ENCODE peak calls at places on chromosomes 16 and 17, in eight cellular contexts. P is ascending aorta; K is left lung; Q is DND-41; I is cardiac muscle cell; H is prostate gland; S is effector memory CD4-positive, alpha-beta T cell; W is left ventricle myocardium inferior. C is an unnamed sample. For H3K4me1, the result is how much of the 10 kb centered on the place peaks cover.

GRCh38 chr16:585351-585750 is 4.5 kb upstream of the RAB40C start:
- DNase-seq in P (no peak), I (no peak), W (no peak), S (no peak), H (no peak), Q (no peak), K (no peak), C (no peak)

GRCh38 chr17:31678431-31678830 is 180.6 kb downstream of the COPRS start:
- DNase-seq in H (no peak), P (no peak), I (peak), W (no peak), Q (no peak), S (no peak), K (no peak), C (no peak)

GRCh38 chr17:3724373-3725077 is 822 bp downstream of the HASPIN start:
- DNase-seq in I (no peak), Q (no peak), K (no peak), H (no peak), P (no peak), W (no peak), S (no peak), C (no peak)

GRCh38 chr17:29560306-29560705 is 6.5 kb downstream of the ABHD15 start:
- DNase-seq in W (no peak), S (no peak), K (no peak), H (no peak), I (no peak), Q (no peak), P (no peak), C (no peak)

GRCh38 chr16:26070595-26071170 is 378.9 kb downstream of the HS3ST4 start:
- DNase-seq in S (no peak), Q (no peak), W (no peak), I (no peak), K (no peak), H (no peak), P (no peak), C (no peak)

GRCh38 chr16:70646260-70647241 is at the start of gene IL34:
- DNase-seq in Q (no peak), P (no peak), S (no peak), H (no peak), K (no peak), W (no peak), I (peak), C (no peak)

GRCh38 chr16:72877374-72878028 is 170.4 kb downstream of the ZFHX3 start:
- DNase-seq in H (no peak), Q (peak), P (no peak), K (no peak), S (no peak), I (peak), W (no peak), C (no peak)

GRCh38 chr17:27518048-27518447 is 61.8 kb downstream of the KSR1 start:
- DNase-seq in S (no peak), W (no peak), H (no peak), Q (no peak), K (no peak), I (no peak), P (no peak), C (no peak)

GRCh38 chr16:28537964-28538732 is 626 bp downstream of the NUPR1 start:
- DNase-seq in H (no peak), P (no peak), I (no peak), Q (no peak), W (no peak), K (no peak), S (no peak), C (no peak)

GRCh38 chr16:84391151-84391873 is 23.0 kb downstream of the ATP2C2 start:
- DNase-seq in W (no peak), S (no peak), Q (no peak), I (peak), H (peak), K (no peak), P (no peak), C (no peak)

GRCh38 chr17:22461460-22462145 is 769.3 kb downstream of the KCNJ18 start:
- DNase-seq in K (no peak), S (no peak), Q (peak), H (no peak), I (no peak), P (no peak), W (no peak), C (no peak)

GRCh38 chr16:85148959-85149358 is 36.7 kb upstream of the CIBAR2 start:
- DNase-seq in P (no peak), S (no peak), W (no peak), H (no peak), Q (no peak), K (no peak), I (no peak), C (no peak)

GRCh38 chr16:50065624-50066481 is at the start of gene HEATR3:
- DNase-seq in S (peak), K (peak), P (peak), Q (peak), W (peak), H (peak), I (peak), C (peak)

GRCh38 chr17:77462101-77462500 is 321.3 kb downstream of the SEC14L1 start:
- DNase-seq in K (no peak), P (no peak), W (no peak), S (no peak), Q (peak), I (no peak), H (no peak), C (peak)

GRCh38 chr17:64420143-64420670 is 28.7 kb upstream of the MILR1 start:
- DNase-seq in Q (peak), W (no peak), K (no peak), P (no peak), S (peak), I (peak), H (peak), C (peak)

GRCh38 chr17:17155568-17155967 is 50.6 kb downstream of the PLD6 start:
- DNase-seq in W (no peak), P (no peak), H (no peak), I (no peak), S (no peak), K (no peak), Q (no peak), C (no peak)

GRCh38 chr17:77700165-77700881 is 258.2 kb upstream of the TNRC6C start:
- DNase-seq in Q (no peak), W (no peak), S (no peak), P (no peak), K (no peak), I (no peak), H (no peak), C (no peak)

GRCh38 chr17:13477180-13477611 is 124.5 kb downstream of the HS3ST3A1 start:
- DNase-seq in S (no peak), I (peak), K (no peak), Q (no peak), H (no peak), P (no peak), W (no peak), C (no peak)

GRCh38 chr16:58499615-58500328 is at the start of gene NDRG4:
- DNase-seq in H (no peak), I (peak), Q (no peak), S (peak), W (no peak), K (no peak), P (no peak), C (peak)

GRCh38 chr17:49764559-49765180 is 739 bp upstream of the FAM117A start:
- DNase-seq in Q (no peak), S (no peak), P (no peak), I (no peak), W (no peak), K (no peak), H (no peak), C (no peak)

GRCh38 chr17:14205380-14205779 is 31.3 kb downstream of the CDRT15 start:
- DNase-seq in I (no peak), K (no peak), Q (no peak), S (no peak), H (no peak), W (no peak), P (no peak), C (no peak)

GRCh38 chr17:7570351-7570750 is 8.6 kb downstream of the SENP3 start:
- DNase-seq in I (no peak), W (no peak), K (no peak), H (no peak), P (no peak), Q (no peak), S (no peak), C (no peak)

GRCh38 chr17:36120221-36120620 is 16.6 kb downstream of the CCL4 start:
- DNase-seq in I (no peak), H (no peak), Q (no peak), K (no peak), P (no peak), W (no peak), S (no peak), C (no peak)

GRCh38 chr17:9842057-9842758 is 16.5 kb downstream of the GLP2R start:
- DNase-seq in W (peak), S (no peak), I (peak), Q (no peak), K (peak), P (no peak), H (peak), C (no peak)

GRCh38 chr16:46929378-46930332 is 43.8 kb downstream of the DNAJA2 start:
- DNase-seq in W (peak), P (no peak), K (peak), Q (peak), S (peak), I (peak), H (peak), C (peak)

GRCh38 chr17:43449470-43450202 is 34.1 kb upstream of the DHX8 start:
- DNase-seq in H (peak), P (no peak), Q (no peak), W (no peak), K (no peak), I (no peak), S (no peak), C (no peak)

GRCh38 chr16:64392456-64392855 is 729.4 kb downstream of the CDH11 start:
- DNase-seq in P (no peak), Q (no peak), K (no peak), S (no peak), H (no peak), I (peak), W (no peak), C (no peak)

GRCh38 chr17:65294184-65294719 is 157.1 kb downstream of the RGS9 start:
- DNase-seq in K (peak), I (peak), S (peak), P (no peak), Q (peak), H (peak), W (peak), C (peak)

GRCh38 chr17:7885357-7886226 is 3.0 kb upstream of the CHD3 start:
- DNase-seq in W (peak), S (peak), H (peak), I (peak), P (no peak), Q (peak), K (peak), C (peak)

GRCh38 chr16:17440131-17440530 is 30.6 kb downstream of the XYLT1 start:
- DNase-seq in Q (no peak), P (no peak), I (no peak), K (no peak), S (no peak), W (no peak), H (no peak), C (no peak)

DNA sequence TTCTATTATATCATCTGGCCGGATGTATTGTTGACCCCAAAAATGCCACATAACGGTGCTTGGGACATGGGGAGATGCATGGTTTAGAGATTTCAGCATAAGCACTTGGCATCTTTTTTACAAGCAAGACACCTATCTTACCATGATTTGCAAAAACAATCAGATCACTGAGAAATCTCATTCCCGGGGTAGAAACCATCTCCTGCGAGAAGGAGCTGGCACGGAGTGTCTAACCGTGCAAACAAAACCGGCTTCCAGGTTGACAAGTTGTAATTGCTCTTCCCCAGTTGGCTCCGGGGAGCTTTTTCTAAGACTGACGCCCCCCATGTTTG is 1.0 kb downstream of the SLC16A6 start:
- DNase-seq in P (no peak), W (no peak), I (no peak), S (no peak), H (no peak), K (no peak), Q (no peak), C (no peak)
- H3K4me3 ChIP-seq in P (peak), W (peak), I (peak), S (peak), H (no peak), K (peak), Q (peak), C (peak)

DNA sequence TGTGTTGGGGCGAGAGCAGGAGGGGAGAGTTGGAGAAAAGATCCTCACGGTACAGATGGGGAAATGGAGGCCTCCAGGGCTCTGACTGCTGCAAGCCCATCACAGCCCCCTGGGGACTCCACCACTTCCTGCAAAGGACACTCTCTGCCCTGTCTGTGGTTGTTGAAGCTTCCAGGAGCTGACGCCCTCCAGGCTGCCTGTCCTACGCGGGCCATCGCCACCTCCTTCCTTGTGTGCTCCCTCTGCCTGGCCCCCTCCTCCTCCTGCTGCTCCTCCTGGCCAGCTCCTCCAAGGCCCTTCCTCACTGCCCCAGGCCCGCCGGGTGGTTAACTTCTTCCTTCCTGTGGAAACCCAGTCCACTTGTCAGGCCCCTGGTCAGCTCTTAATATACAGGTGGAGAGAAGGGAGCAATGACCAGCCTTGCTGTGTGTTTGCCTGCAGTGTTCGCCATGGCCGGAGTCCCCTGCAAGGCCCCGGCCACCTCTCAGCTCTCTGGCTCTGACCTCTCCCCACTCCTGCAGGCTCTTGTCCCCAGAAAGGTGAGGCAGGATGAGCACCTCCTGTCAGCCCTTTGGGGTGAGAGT is 18.4 kb upstream of the STAC2 start:
- DNase-seq in S (no peak), I (no peak), P (no peak), Q (peak), H (no peak), K (no peak), W (no peak), C (no peak)
- H3K4me1 ChIP-seq in S (under half), I (under half), P (under half), Q (under half), H (under half), K (under half), W (under half), C (under half)

GRCh38 chr16:14569213-14569612 is 60.8 kb downstream of the PARN start:
- DNase-seq in W (no peak), I (no peak), P (no peak), Q (no peak), S (no peak), H (no peak), K (no peak), C (no peak)
- H3K27ac ChIP-seq in W (no peak), I (no peak), P (no peak), Q (no peak), S (no peak), H (no peak), K (no peak), C (no peak)

GRCh38 chr17:74196541-74197310 is 6.8 kb upstream of the RPL38 start:
- DNase-seq in I (no peak), H (no peak), S (no peak), W (no peak), K (no peak), P (no peak), Q (no peak), C (no peak)
- H3K4me3 ChIP-seq in I (no peak), H (no peak), S (no peak), W (no peak), K (no peak), P (no peak), Q (no peak), C (no peak)

DNA sequence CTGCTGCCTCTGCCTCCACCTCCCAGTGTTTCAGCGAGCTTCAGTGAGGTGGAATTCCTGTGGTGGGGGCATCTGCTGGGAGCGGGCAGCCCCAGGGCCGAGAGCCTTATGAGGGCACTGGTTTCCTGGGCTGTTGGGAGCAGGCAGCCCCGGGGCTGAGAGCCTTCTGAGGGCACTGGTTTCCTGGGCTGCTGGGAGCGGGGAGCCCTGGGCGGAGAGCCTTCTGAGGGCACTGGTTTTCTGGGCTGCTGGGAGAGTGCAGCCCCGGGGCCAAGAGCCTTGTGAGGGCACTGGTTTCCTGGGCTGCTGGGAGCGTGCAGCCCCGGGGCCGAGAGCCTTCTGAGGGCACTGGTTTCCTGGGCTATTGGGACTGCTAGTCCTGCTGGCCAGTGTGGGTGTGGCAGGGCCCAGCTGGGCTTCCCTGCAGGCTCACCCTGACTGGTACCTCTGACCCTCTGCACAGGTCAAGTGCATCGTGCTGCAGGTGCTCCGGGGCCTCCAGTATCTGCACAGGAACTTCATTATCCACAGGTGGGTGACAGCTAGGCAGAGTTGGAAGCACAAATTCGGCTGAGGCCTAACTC is 5.6 kb downstream of the CDK10 start:
- DNase-seq in Q (no peak), P (no peak), S (no peak), W (no peak), I (no peak), H (no peak), K (no peak), C (no peak)
- H3K4me1 ChIP-seq in Q (under half), P (under half), S (under half), W (under half), I (under half), H (under half), K (under half), C (under half)

DNA sequence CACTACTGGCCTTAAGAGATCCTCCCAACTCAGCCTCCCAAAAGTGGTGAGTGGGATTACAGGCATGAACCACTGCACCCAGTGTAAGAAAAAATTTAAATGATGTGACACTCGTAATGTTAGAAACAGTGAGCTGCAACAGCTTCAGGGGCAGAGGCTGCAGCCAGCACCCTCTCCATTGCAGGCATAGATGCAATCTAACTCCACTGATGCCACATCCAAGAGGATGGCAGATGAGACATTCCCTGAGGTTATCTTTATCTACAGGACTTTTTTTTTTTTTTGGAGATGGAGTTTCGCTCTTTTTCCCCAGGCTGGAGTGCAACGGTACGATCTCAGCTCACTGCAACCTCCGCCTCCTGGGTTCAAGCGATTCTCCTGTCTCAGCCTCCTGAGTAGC is 19.9 kb downstream of the ZCCHC14 start:
- DNase-seq in H (no peak), I (no peak), P (no peak), Q (no peak), S (no peak), K (no peak), W (no peak), C (no peak)
- H3K27ac ChIP-seq in H (no peak), I (no peak), P (no peak), Q (no peak), S (no peak), K (no peak), W (no peak), C (no peak)